ENCODE peak calls at places on chromosomes 13 and 19, in nine cellular contexts. A, S, R, M, W, X, H, C and L are unnamed samples. For H3K36me3, the result is how much of the 10 kb centered on the place peaks cover.

GRCh38 chr19:42601811-42602443 is 7.2 kb upstream of the CEACAM8 start:
- DNase-seq in H (peak), X (no peak), M (no peak), W (peak), A (no peak), S (peak), R (no peak), C (no peak), L (peak)

GRCh38 chr19:8081569-8082550 is 29.3 kb downstream of the CCL25 start:
- DNase-seq in C (no peak), R (no peak), M (no peak), S (no peak), X (no peak), H (no peak), W (no peak), A (no peak), L (no peak)

GRCh38 chr13:105139048-105139379 is 1396.4 kb downstream of the EFNB2 start:
- DNase-seq in M (no peak), H (no peak), C (no peak), A (no peak), R (peak), W (no peak), S (no peak), X (no peak), L (no peak)

GRCh38 chr13:27290715-27291114 is 20.1 kb downstream of the RASL11A start:
- DNase-seq in W (no peak), R (no peak), C (no peak), X (no peak), S (no peak), A (no peak), H (no peak), M (no peak), L (no peak)

GRCh38 chr19:51702754-51703654 is 9.9 kb downstream of the SPACA6 start:
- DNase-seq in R (no peak), A (no peak), H (peak), M (peak), W (no peak), X (no peak), S (no peak), C (peak), L (peak)

GRCh38 chr13:48653074-48654054 is at the start of gene CYSLTR2:
- DNase-seq in C (no peak), H (peak), R (peak), A (no peak), W (peak), S (peak), X (no peak), M (no peak), L (no peak)

GRCh38 chr19:18060472-18060871 is 26.3 kb downstream of the IL12RB1 start:
- DNase-seq in W (no peak), S (no peak), X (peak), R (no peak), C (no peak), H (no peak), M (no peak), A (no peak), L (peak)

GRCh38 chr13:50167224-50167947 is 152.1 kb downstream of the KCNRG start:
- DNase-seq in C (no peak), S (no peak), R (no peak), M (no peak), A (no peak), W (no peak), X (no peak), H (no peak), L (no peak)

GRCh38 chr13:58955546-58956385 is 1208.0 kb downstream of the DIAPH3 start:
- DNase-seq in W (no peak), M (no peak), C (no peak), H (no peak), A (no peak), R (no peak), S (no peak), X (no peak), L (no peak)

GRCh38 chr19:2100719-2101061 is 4.0 kb downstream of the IZUMO4 start:
- DNase-seq in M (no peak), H (no peak), X (no peak), C (no peak), W (no peak), S (no peak), R (no peak), A (no peak), L (no peak)

GRCh38 chr19:2099054-2099501 is 2.4 kb downstream of the IZUMO4 start:
- DNase-seq in H (no peak), A (no peak), M (no peak), W (no peak), R (no peak), C (no peak), X (no peak), S (no peak), L (no peak)

GRCh38 chr19:2097330-2098327 is 914 bp downstream of the IZUMO4 start:
- DNase-seq in R (peak), A (no peak), W (no peak), C (peak), S (no peak), M (peak), H (peak), X (no peak), L (no peak)

GRCh38 chr19:2101417-2102335 is 5.0 kb downstream of the IZUMO4 start:
- DNase-seq in A (no peak), C (no peak), X (no peak), W (no peak), R (no peak), S (no peak), M (no peak), H (no peak), L (no peak)

GRCh38 chr19:2099937-2100718 is 3.4 kb downstream of the IZUMO4 start:
- DNase-seq in R (no peak), A (no peak), C (no peak), W (no peak), H (no peak), S (no peak), X (no peak), M (no peak), L (no peak)
- H3K36me3 ChIP-seq in R (under half), A (half or more), C (under half), W (under half), H (under half), S (under half), X (under half), M (under half), L (under half)

GRCh38 chr19:4687396-4687795 is 17.3 kb upstream of the MYDGF start:
- DNase-seq in A (no peak), R (no peak), C (no peak), H (no peak), X (no peak), M (peak), S (no peak), W (no peak), L (no peak)
- H3K36me3 ChIP-seq in A (half or more), R (under half), C (under half), H (under half), X (under half), M (under half), S (under half), W (half or more), L (under half)

DNA sequence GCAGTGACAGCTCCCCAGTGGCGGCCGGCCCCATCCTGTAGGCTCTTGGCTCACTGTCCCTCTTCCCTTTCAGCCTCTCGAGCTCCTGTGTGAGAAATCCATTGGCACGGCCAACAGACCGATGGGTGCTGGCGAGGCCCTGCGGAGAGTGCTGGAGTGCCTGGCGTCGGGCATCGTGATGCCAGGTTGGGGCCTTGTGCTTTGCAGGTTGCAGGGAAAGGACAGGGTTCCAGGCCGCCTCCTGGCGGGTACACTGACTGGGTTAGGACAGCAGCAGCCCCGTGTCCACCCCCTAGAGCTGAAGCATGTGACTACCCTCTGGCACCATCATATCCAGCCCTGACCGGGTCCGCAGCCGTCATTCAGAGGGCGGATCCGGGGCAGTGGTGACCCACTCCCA is 21.5 kb upstream of the QTRT1 start:
- DNase-seq in X (no peak), A (no peak), W (no peak), S (no peak), C (no peak), H (no peak), R (no peak), M (no peak), L (no peak)
- H3K36me3 ChIP-seq in X (half or more), A (half or more), W (half or more), S (half or more), C (under half), H (under half), R (half or more), M (under half), L (half or more)

GRCh38 chr13:98454389-98454881 is 122.5 kb downstream of the STK24 start:
- DNase-seq in H (no peak), M (no peak), R (no peak), X (no peak), S (no peak), A (no peak), C (peak), W (peak), L (no peak)

GRCh38 chr13:98450495-98451167 is 126.3 kb downstream of the STK24 start:
- DNase-seq in X (no peak), W (no peak), A (no peak), R (no peak), C (no peak), S (no peak), H (no peak), M (no peak), L (peak)

GRCh38 chr13:98451676-98452105 is 125.2 kb downstream of the STK24 start:
- DNase-seq in C (peak), W (peak), A (no peak), X (no peak), R (no peak), S (no peak), H (no peak), M (peak), L (no peak)

GRCh38 chr13:98452851-98453250 is 124.1 kb downstream of the STK24 start:
- DNase-seq in S (no peak), W (no peak), M (no peak), H (no peak), X (no peak), C (no peak), R (no peak), A (no peak), L (no peak)

DNA sequence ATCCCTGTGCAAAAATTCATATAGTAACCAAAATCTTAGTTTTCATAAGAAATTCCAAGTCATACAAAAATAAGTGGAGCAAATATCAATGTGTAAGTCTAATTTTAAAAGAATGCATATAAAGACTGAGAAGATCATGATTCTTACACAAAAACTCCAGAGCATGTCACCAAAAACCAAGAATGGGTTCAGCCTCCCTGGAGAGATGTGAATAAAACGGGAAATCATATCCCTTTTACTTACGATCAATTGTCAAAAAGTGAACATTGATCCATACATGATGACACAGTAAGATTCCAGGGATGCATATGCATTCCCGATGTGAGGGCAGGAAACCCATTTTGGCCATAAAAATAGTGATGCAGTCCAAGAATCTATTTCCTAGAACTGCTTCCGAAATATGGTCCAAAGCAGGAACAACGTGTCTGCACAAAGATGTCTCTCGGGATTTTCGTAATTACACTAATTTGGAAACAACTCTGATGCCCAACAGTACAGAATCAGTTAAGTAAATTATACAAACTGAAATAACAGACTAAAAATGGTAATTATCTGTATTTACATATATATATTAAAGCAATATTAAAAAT is 123.6 kb downstream of the STK24 start:
- DNase-seq in R (no peak), M (no peak), C (no peak), A (no peak), W (no peak), X (no peak), S (no peak), H (no peak), L (no peak)
- H3K36me3 ChIP-seq in R (under half), M (under half), C (under half), A (half or more), W (under half), X (half or more), S (half or more), H (under half), L (under half)

GRCh38 chr19:50025022-50025793 is at the start of gene VRK3:
- DNase-seq in S (peak), W (peak), H (peak), X (peak), A (peak), M (peak), R (peak), C (peak), L (peak)

GRCh38 chr19:50025794-50026549 is at the start of gene ZNF473:
- DNase-seq in W (peak), H (peak), X (peak), A (no peak), S (no peak), C (peak), M (peak), R (peak), L (peak)

GRCh38 chr19:50030937-50031336 is 5.1 kb downstream of the ZNF473 start:
- DNase-seq in C (no peak), W (no peak), M (no peak), X (no peak), A (no peak), R (no peak), S (no peak), H (no peak), L (no peak)

GRCh38 chr19:50026550-50026906 is 723 bp downstream of the ZNF473 start:
- DNase-seq in R (no peak), A (no peak), H (no peak), C (no peak), S (no peak), M (no peak), W (no peak), X (no peak), L (no peak)

GRCh38 chr19:50030225-50030624 is 4.4 kb downstream of the ZNF473 start:
- DNase-seq in M (no peak), S (no peak), A (no peak), X (no peak), R (no peak), C (no peak), W (no peak), H (no peak), L (no peak)
- H3K36me3 ChIP-seq in M (under half), S (under half), A (half or more), X (under half), R (under half), C (under half), W (under half), H (under half), L (under half)

GRCh38 chr19:317710-318508 is 26.7 kb downstream of the MIER2 start:
- DNase-seq in S (no peak), A (no peak), C (no peak), M (no peak), R (no peak), H (no peak), W (no peak), X (no peak), L (no peak)
- H3K36me3 ChIP-seq in S (under half), A (half or more), C (under half), M (under half), R (under half), H (under half), W (half or more), X (under half), L (under half)

DNA sequence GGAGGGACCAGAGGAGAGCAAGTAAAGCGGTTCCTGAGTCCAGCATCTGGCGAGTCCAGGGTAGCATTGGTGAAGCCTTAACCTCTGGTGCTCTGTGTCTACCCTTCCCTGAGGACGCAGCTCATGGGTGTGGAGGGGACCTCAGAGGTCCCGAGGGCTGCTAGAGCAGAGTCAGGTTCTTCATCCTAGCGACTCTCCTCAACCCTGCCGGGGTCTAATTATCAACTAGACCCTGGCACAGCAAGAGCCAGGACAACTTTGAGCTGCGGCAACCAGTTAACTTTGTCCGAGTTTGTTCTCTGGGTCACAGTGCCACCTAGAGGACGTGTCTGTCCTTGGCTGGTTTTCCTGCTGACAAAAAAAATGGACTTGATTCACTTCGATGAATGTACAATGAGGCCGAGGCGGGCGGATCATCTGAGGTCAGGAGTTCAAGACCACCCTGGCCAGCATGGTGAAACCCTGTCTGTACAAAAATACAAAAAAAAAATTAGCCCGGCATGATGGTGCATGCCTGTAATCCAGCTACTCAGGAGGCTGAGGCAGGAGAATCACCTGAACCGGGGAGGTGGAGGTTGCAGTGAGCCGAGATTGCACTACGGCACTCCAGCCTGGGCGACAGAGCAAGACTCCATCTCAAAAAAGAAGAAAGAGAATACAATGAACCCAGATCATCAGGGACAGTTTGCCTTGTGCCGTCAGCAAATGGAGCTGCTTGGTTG is 24.9 kb downstream of the TSSK6 start:
- DNase-seq in H (peak), C (peak), M (peak), X (peak), S (peak), W (peak), R (peak), A (peak), L (peak)
- H3K36me3 ChIP-seq in H (under half), C (under half), M (under half), X (under half), S (under half), W (under half), R (under half), A (half or more), L (under half)

DNA sequence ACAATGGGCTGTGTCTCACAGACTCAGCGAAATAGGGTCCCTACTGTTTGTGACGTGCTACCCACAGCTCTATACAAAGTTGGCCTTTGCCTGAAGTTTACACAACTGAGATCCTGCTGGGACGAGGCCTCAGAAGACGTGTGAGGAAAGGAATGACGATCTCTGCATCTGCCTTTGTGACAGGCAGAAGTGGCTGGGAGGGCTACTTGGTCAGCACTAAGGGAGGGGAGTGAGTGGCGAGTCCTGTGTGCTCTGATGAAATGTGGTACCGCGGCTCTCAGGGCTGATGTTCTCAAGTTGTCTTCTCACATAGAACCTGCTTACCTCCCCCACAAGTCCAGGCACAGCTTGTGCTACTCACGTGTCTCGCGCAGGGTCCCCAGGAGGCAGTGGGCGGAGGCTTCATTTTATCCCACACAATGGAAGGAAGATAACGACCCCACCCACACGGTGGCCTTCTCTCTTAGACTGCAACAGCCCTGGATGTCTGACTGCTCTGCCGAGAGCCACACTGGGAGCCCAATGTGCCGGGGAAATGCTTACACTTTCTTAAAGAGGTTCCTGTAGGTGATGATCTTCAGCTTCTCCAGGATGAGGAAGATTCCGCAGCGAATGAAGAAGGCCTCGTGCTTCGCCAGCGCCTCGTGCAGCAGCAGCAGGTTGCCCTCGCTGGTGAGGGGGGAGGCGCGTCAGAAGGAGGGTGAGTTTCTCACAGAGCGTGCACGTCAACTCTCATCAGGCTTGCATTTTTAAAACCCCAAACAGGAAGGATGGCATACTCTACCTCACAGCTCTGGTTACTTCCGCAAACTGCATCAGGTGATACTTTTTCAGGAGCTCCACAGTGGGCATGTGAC is 21.2 kb downstream of the PROZ start:
- DNase-seq in H (peak), A (peak), W (peak), S (no peak), R (peak), X (no peak), M (no peak), C (no peak), L (peak)
- H3K36me3 ChIP-seq in H (under half), A (half or more), W (under half), S (half or more), R (under half), X (half or more), M (under half), C (under half), L (under half)

GRCh38 chr19:46224773-46225172 is 4.8 kb upstream of the IGFL1 start:
- DNase-seq in A (no peak), H (no peak), X (no peak), M (no peak), W (no peak), R (no peak), S (no peak), C (no peak), L (no peak)
- H3K36me3 ChIP-seq in A (under half), H (under half), X (under half), M (under half), W (under half), R (under half), S (under half), C (under half), L (under half)